ENCODE peak calls at places on chromosomes 11 and 22, in eight cellular contexts. Y, X, U, W, M, Z, J and C are unnamed samples.

GRCh38 chr11:10492084-10492483 is 37.0 kb downstream of the AMPD3 start:
- DNase-seq in Y (no peak), X (no peak), U (no peak), W (no peak), M (no peak), Z (no peak), J (no peak), C (no peak)

GRCh38 chr11:104968856-104969776 is 742 bp upstream of the CASP4 start:
- DNase-seq in Y (peak), X (peak), U (peak), W (no peak), M (no peak), Z (peak), J (peak), C (peak)

GRCh38 chr11:126766425-126766824 is 234.1 kb downstream of the KIRREL3 start:
- DNase-seq in Y (no peak), X (no peak), U (no peak), W (no peak), M (no peak), Z (no peak), J (no peak), C (peak)

GRCh38 chr11:114280696-114281095 is 15.5 kb upstream of the NNMT start:
- DNase-seq in Y (peak), X (peak), U (peak), W (peak), M (no peak), Z (peak), J (peak), C (peak)

GRCh38 chr11:92300871-92301270 is 76.3 kb downstream of the FAT3 start:
- DNase-seq in Y (no peak), X (no peak), U (no peak), W (no peak), M (no peak), Z (no peak), J (no peak), C (no peak)

GRCh38 chr11:133907216-133907615 is 49.6 kb downstream of the IGSF9B start:
- DNase-seq in Y (no peak), X (no peak), U (no peak), W (no peak), M (no peak), Z (no peak), J (no peak), C (no peak)

GRCh38 chr22:27258773-27259172 is 542.8 kb downstream of the MN1 start:
- DNase-seq in Y (no peak), X (no peak), U (peak), W (peak), M (no peak), Z (no peak), J (no peak), C (peak)

GRCh38 chr11:77113382-77114088 is 10.9 kb downstream of the OMP start:
- DNase-seq in Y (peak), X (peak), U (peak), W (peak), M (no peak), Z (peak), J (no peak), C (peak)

GRCh38 chr11:96543177-96543576 is 153.4 kb downstream of the JRKL start:
- DNase-seq in Y (no peak), X (no peak), U (no peak), W (no peak), M (no peak), Z (no peak), J (no peak), C (no peak)

GRCh38 chr11:44179173-44179572 is 83.7 kb downstream of the EXT2 start:
- DNase-seq in Y (peak), X (no peak), U (no peak), W (no peak), M (no peak), Z (no peak), J (no peak), C (no peak)

GRCh38 chr22:39773976-39774539 is 119.5 kb downstream of the ENTHD1 start:
- DNase-seq in Y (no peak), X (no peak), U (no peak), W (no peak), M (peak), Z (peak), J (no peak), C (no peak)